ENCODE peak calls at places on chromosomes 1 and 21, in nine cellular contexts. L, E, N, F, U, V, W, G and C are unnamed samples.

GRCh38 chr1:17342014-17342441 is 30.0 kb upstream of the PADI6 start:
- DNase-seq in L (no peak), E (no peak), N (no peak), F (no peak), U (no peak), V (no peak), W (no peak), G (no peak), C (no peak)

GRCh38 chr21:34077888-34078287 is 4.5 kb downstream of the MRPS6 start:
- DNase-seq in L (no peak), E (no peak), N (no peak), F (no peak), U (no peak), V (no peak), W (no peak), G (no peak), C (no peak)

GRCh38 chr1:182761396-182762395 is 27.9 kb upstream of the NPL start:
- DNase-seq in L (no peak), E (no peak), N (no peak), F (peak), U (no peak), V (peak), W (peak), G (no peak), C (peak)

GRCh38 chr1:21573971-21574458 is 64.8 kb downstream of the ALPL start:
- DNase-seq in L (peak), E (peak), N (peak), F (peak), U (peak), V (peak), W (peak), G (no peak), C (peak)

GRCh38 chr1:174171078-174171477 is 11.8 kb downstream of the RABGAP1L start:
- DNase-seq in L (no peak), E (no peak), N (no peak), F (no peak), U (no peak), V (no peak), W (no peak), G (no peak), C (no peak)

GRCh38 chr1:54361342-54361741 is 44.9 kb downstream of the SSBP3 start:
- DNase-seq in L (no peak), E (no peak), N (peak), F (no peak), U (no peak), V (no peak), W (no peak), G (no peak), C (no peak)

GRCh38 chr1:225700889-225701465 is 48.1 kb upstream of the ENAH start:
- DNase-seq in L (no peak), E (no peak), N (no peak), F (no peak), U (no peak), V (peak), W (no peak), G (no peak), C (no peak)

GRCh38 chr1:152419917-152420316 is 5.9 kb upstream of the CRNN start:
- DNase-seq in L (no peak), E (no peak), N (no peak), F (no peak), U (no peak), V (no peak), W (no peak), G (no peak), C (no peak)

GRCh38 chr1:65717815-65718454 is 74.8 kb upstream of the PDE4B start:
- DNase-seq in L (peak), E (peak), N (no peak), F (peak), U (no peak), V (peak), W (no peak), G (no peak), C (peak)

GRCh38 chr1:229156819-229157218 is 114.1 kb upstream of the RAB4A start:
- DNase-seq in L (peak), E (peak), N (no peak), F (peak), U (no peak), V (peak), W (no peak), G (no peak), C (no peak)

GRCh38 chr1:227733309-227733705 is 1.8 kb downstream of the JMJD4 start:
- DNase-seq in L (no peak), E (no peak), N (no peak), F (no peak), U (no peak), V (no peak), W (no peak), G (no peak), C (no peak)

GRCh38 chr1:47387921-47388509 is 28.1 kb upstream of the FOXE3 start:
- DNase-seq in L (no peak), E (no peak), N (no peak), F (no peak), U (no peak), V (no peak), W (no peak), G (no peak), C (no peak)

DNA sequence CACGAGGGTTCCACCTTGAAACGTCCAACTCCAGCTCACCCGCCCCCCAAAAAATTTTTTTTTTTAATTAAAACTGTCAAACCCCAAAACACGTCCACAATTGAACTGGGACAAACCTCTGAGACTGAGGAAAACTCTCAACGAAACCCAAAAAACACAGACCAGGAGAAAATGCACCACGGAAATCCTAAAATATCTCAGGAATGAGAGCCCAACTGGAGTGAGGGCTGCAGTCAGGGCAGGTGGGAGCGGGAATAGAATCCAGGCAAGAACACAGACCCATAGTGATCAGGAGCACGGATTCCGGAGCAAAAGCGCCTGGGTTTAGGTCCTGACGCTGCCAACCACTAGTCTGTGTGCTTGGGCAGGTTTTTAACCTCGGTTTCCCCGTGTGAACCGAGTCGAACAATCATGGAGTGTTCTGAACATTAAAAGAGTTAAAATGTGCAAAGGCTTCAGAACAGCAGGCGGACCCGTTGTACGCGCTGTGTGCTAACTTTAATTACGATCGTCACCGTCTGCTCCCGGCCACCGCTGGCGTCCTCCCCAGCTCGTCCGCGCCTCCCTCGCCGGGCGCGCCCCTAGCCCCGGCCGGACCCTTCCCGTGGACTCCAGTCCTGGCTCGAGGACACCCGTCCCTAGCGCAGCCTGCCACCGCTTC is 624 bp downstream of the ARHGAP29 start:
- DNase-seq in L (peak), E (peak), N (no peak), F (peak), U (peak), V (peak), W (no peak), G (no peak), C (peak)
- TF ChIP-seq CTCF in L (peak), E (peak), N (no peak), F (peak), U (peak), V (peak), W (peak), G (no peak), C (no peak)

GRCh38 chr21:26966360-26966977 is 419 bp downstream of the ADAMTS5 start:
- DNase-seq in L (peak), E (no peak), N (no peak), F (peak), U (no peak), V (peak), W (no peak), G (no peak), C (peak)

GRCh38 chr21:26965091-26965566 is 1.8 kb downstream of the ADAMTS5 start:
- DNase-seq in L (no peak), E (no peak), N (no peak), F (no peak), U (no peak), V (no peak), W (no peak), G (no peak), C (no peak)

GRCh38 chr21:26964379-26964778 is 2.5 kb downstream of the ADAMTS5 start:
- DNase-seq in L (no peak), E (no peak), N (no peak), F (peak), U (peak), V (no peak), W (no peak), G (no peak), C (no peak)

GRCh38 chr21:26966978-26967913 is at the start of gene ADAMTS5:
- DNase-seq in L (peak), E (no peak), N (no peak), F (peak), U (peak), V (peak), W (no peak), G (no peak), C (peak)

GRCh38 chr21:26965567-26966359 is 1.1 kb downstream of the ADAMTS5 start:
- DNase-seq in L (no peak), E (no peak), N (no peak), F (peak), U (peak), V (peak), W (no peak), G (peak), C (peak)
- TF ChIP-seq CTCF in L (peak), E (no peak), N (no peak), F (peak), U (peak), V (peak), W (peak), G (no peak), C (no peak)

DNA sequence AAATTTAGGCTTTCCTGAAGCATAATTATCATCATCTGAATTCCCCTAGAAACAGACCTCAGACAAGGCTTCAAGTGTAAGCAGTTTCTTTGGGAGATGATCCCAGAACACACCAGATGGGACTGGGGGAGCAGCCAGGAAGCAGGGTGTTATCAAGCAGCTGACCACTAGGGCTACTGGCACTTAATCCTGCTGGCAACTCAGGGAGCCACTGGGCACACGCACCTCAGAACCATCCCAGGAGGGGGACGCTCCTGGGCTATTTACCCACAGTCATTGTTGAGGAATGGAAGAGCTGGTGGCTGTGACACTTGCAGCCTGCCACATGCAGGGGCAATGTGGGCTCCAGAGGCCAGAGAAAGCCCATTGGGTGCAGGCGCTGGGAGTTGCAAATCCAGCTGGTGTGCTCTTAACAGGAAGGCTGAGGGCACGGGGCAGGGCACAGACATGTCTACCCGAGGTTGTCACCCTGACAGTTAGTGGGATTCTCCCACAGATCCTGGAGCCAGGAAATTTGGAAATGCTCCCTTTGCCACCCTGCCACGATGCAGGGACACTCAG is 15.1 kb upstream of the IL22RA1 start:
- DNase-seq in L (peak), E (peak), N (no peak), F (no peak), U (no peak), V (peak), W (no peak), G (no peak), C (no peak)
- TF ChIP-seq CTCF in L (peak), E (no peak), N (no peak), F (peak), U (no peak), V (peak), W (peak), G (no peak), C (no peak)

DNA sequence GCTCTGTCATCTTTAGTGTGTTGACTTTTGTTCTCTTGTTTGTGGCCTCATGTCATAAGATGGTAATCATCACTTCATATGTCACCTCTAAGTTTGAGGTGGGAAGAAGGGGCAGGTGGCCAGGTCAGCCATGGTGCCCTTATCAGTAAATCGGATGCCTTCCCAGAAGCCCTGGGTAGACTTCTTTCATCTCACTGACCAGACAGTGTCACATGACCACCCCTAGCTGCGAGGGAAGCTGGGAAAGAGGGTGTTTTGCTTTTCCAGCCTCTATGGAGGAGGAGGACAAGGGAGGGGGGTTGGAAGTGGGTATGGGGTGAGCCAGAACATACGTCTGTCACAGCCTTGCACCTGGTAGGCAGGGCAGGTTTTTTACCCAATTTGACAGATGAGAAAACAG is 28.6 kb downstream of the TNFRSF1B start:
- DNase-seq in L (no peak), E (no peak), N (no peak), F (no peak), U (no peak), V (no peak), W (no peak), G (no peak), C (no peak)
- TF ChIP-seq CTCF in L (no peak), E (no peak), N (no peak), F (no peak), U (no peak), V (no peak), W (no peak), G (no peak), C (no peak)

GRCh38 chr1:211630236-211631081 is 45.0 kb downstream of the NEK2 start:
- DNase-seq in L (no peak), E (no peak), N (no peak), F (no peak), U (no peak), V (peak), W (no peak), G (no peak), C (no peak)
- TF ChIP-seq CTCF in L (peak), E (no peak), N (no peak), F (peak), U (no peak), V (peak), W (no peak), G (no peak), C (no peak)

GRCh38 chr1:26991310-26992116 is 2.0 kb upstream of the TRNP1 start:
- DNase-seq in L (no peak), E (peak), N (peak), F (peak), U (no peak), V (no peak), W (peak), G (peak), C (peak)
- TF ChIP-seq CTCF in L (no peak), E (no peak), N (no peak), F (no peak), U (no peak), V (peak), W (no peak), G (no peak), C (no peak)

GRCh38 chr1:200443860-200444259 is 34.0 kb upstream of the ZNF281 start:
- DNase-seq in L (no peak), E (no peak), N (no peak), F (no peak), U (no peak), V (no peak), W (no peak), G (no peak), C (no peak)

GRCh38 chr1:200442023-200442422 is 32.2 kb upstream of the ZNF281 start:
- DNase-seq in L (no peak), E (no peak), N (no peak), F (no peak), U (no peak), V (no peak), W (no peak), G (no peak), C (no peak)

GRCh38 chr1:200445213-200445612 is 35.4 kb upstream of the ZNF281 start:
- DNase-seq in L (no peak), E (no peak), N (no peak), F (peak), U (no peak), V (peak), W (no peak), G (no peak), C (peak)

GRCh38 chr1:200444478-200444877 is 34.6 kb upstream of the ZNF281 start:
- DNase-seq in L (no peak), E (no peak), N (no peak), F (no peak), U (no peak), V (no peak), W (no peak), G (no peak), C (no peak)

GRCh38 chr1:200442537-200443169 is 32.8 kb upstream of the ZNF281 start:
- DNase-seq in L (no peak), E (no peak), N (no peak), F (no peak), U (no peak), V (no peak), W (no peak), G (no peak), C (no peak)
- TF ChIP-seq CTCF in L (no peak), E (no peak), N (no peak), F (no peak), U (no peak), V (no peak), W (no peak), G (no peak), C (no peak)

GRCh38 chr1:214823311-214824117 is 220.5 kb downstream of the CENPF start:
- DNase-seq in L (no peak), E (no peak), N (peak), F (no peak), U (no peak), V (no peak), W (no peak), G (no peak), C (peak)
- TF ChIP-seq CTCF in L (no peak), E (no peak), N (peak), F (no peak), U (no peak), V (no peak), W (no peak), G (no peak), C (no peak)

GRCh38 chr1:95916616-95917015 is 682.6 kb downstream of the RWDD3 start:
- DNase-seq in L (peak), E (no peak), N (no peak), F (peak), U (no peak), V (peak), W (no peak), G (no peak), C (no peak)
- TF ChIP-seq CTCF in L (peak), E (no peak), N (no peak), F (peak), U (no peak), V (peak), W (no peak), G (no peak), C (no peak)